ENCODE peak calls at places on chromosomes 7 and 10, in six cellular contexts. B, R, S, T, I and J are unnamed samples.

GRCh38 chr10:31657471-31657844 is 271.2 kb downstream of the ARHGAP12 start:
- DNase-seq in B (no peak), R (no peak), S (no peak), T (no peak), I (no peak), J (no peak)

GRCh38 chr10:20265146-20265545 is 448.9 kb downstream of the PLXDC2 start:
- DNase-seq in B (no peak), R (no peak), S (no peak), T (no peak), I (no peak), J (no peak)

GRCh38 chr10:101559596-101560292 is 28.3 kb downstream of the POLL start:
- DNase-seq in B (no peak), R (peak; percentile 38), S (no peak), T (no peak), I (no peak), J (no peak)

GRCh38 chr7:47946581-47947354 is 1.5 kb downstream of the PKD1L1 start:
- DNase-seq in B (no peak), R (no peak), S (no peak), T (no peak), I (no peak), J (no peak)

GRCh38 chr7:141001122-141001521 is 13.6 kb downstream of the MRPS33 start:
- DNase-seq in B (no peak), R (no peak), S (no peak), T (no peak), I (no peak), J (no peak)

GRCh38 chr10:61786728-61787127 is 114.8 kb upstream of the ARID5B start:
- DNase-seq in B (no peak), R (no peak), S (no peak), T (peak; percentile 34), I (peak; percentile 12), J (no peak)

GRCh38 chr10:78351283-78351682 is 317.6 kb downstream of the RPS24 start:
- DNase-seq in B (no peak), R (no peak), S (no peak), T (no peak), I (no peak), J (no peak)

GRCh38 chr7:85851571-85852193 is 664.8 kb upstream of the SEMA3D start:
- DNase-seq in B (peak; percentile 16), R (peak; percentile 31), S (no peak), T (peak; percentile 10), I (peak; percentile 34), J (no peak)

GRCh38 chr7:81094952-81095351 is 176.1 kb upstream of the SEMA3C start:
- DNase-seq in B (no peak), R (no peak), S (no peak), T (no peak), I (no peak), J (no peak)

GRCh38 chr10:26213157-26213780 is 3.3 kb upstream of the GAD2 start:
- DNase-seq in B (no peak), R (peak; percentile 9), S (no peak), T (no peak), I (no peak), J (no peak)

GRCh38 chr10:11397077-11397476 is 214.4 kb downstream of the USP6NL start:
- DNase-seq in B (no peak), R (no peak), S (no peak), T (no peak), I (no peak), J (no peak)

GRCh38 chr7:46569117-46569433 is 648.0 kb upstream of the IGFBP3 start:
- DNase-seq in B (peak; percentile 3), R (peak; percentile 12), S (no peak), T (no peak), I (no peak), J (no peak)

GRCh38 chr7:108016841-108017775 is 14.1 kb upstream of the LAMB1 start:
- DNase-seq in B (peak; percentile 55), R (peak; percentile 36), S (no peak), T (peak; percentile 40), I (peak; percentile 28), J (no peak)

DNA sequence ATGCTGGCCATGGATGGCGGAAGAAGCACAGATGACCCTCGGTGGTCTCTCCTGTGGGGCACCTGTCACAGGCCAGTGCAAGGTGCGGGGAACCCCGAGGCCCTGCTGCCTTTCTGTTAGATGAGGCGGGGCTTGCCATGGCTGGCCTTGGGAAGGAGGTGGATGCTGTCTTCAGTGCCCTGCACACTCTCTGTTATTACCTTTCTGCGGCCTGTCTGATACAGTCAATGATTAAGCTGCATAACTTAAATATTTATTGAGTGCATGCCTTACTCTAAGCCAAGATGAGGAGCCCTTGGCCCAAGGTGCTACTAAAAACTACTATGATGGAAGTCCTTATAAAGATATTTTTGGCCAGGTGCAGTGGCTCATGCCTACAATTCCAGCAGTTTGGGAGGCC is 36.7 kb upstream of the MNX1 start:
- DNase-seq in B (no peak), R (no peak), S (no peak), T (no peak), I (no peak), J (no peak)
- TF ChIP-seq REST in B (no peak), R (no peak), S (no peak), T (no peak), I (no peak), J (no peak)

DNA sequence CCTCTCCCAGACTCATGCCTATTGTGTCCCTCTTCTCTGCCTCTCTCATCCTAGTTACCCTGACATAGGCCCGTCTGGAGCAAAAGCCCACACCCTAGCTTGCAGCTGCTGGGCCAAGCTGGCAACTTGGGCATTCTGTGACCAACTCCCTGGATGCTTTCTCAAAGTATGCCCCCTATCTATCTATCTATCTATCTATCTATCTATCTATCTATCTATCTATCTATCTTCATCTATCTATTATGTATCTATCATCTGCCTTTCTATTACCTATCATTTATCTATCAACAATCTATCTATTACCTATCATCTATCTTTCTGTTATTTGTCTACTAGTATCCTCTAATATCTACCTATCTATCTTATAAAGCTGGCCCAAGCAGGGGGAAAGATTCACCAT is 45.4 kb upstream of the COL13A1 start:
- DNase-seq in B (no peak), R (no peak), S (no peak), T (no peak), I (no peak), J (no peak)
- TF ChIP-seq REST in B (no peak), R (no peak), S (no peak), T (no peak), I (no peak), J (no peak)

DNA sequence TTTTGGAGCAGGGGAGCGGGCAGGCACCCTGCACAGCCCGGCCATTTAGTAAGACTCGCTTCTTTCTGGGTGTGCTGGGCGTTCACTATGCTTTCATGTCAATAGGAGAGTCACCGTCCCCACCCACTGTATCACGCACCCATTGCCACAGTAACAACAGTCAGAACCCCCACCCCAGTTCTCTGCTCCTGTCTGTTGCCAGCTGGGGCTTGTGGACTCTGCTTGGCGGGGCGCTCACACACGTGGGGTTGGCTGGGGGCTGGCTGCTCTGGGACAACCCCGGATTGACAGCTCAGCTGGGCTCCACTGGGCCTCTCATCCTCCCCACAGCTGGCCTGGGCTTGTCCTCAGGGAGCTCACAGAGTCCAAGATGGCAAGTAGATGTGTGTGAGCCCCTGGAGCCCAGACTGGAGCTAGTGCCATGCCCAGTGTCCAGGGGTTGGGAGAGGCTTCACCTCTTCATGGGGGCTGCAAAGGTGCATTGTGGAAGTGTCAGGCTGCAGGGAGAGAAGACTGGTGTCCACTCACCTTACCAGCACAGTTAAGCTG is 59.6 kb downstream of the GLRX3 start:
- DNase-seq in B (no peak), R (no peak), S (no peak), T (no peak), I (no peak), J (no peak)
- TF ChIP-seq REST in B (no peak), R (no peak), S (no peak), T (no peak), I (no peak), J (no peak)

GRCh38 chr7:158270106-158270775 is 317.4 kb downstream of the PTPRN2 start:
- DNase-seq in B (no peak), R (no peak), S (no peak), T (no peak), I (no peak), J (no peak)

GRCh38 chr7:158272091-158272490 is 315.5 kb downstream of the PTPRN2 start:
- DNase-seq in B (no peak), R (peak; percentile 32), S (no peak), T (no peak), I (no peak), J (no peak)

GRCh38 chr7:158270856-158271413 is 316.7 kb downstream of the PTPRN2 start:
- DNase-seq in B (no peak), R (no peak), S (no peak), T (no peak), I (no peak), J (no peak)

GRCh38 chr7:158272509-158273137 is 315.0 kb downstream of the PTPRN2 start:
- DNase-seq in B (no peak), R (peak; percentile 34), S (no peak), T (no peak), I (no peak), J (no peak)

DNA sequence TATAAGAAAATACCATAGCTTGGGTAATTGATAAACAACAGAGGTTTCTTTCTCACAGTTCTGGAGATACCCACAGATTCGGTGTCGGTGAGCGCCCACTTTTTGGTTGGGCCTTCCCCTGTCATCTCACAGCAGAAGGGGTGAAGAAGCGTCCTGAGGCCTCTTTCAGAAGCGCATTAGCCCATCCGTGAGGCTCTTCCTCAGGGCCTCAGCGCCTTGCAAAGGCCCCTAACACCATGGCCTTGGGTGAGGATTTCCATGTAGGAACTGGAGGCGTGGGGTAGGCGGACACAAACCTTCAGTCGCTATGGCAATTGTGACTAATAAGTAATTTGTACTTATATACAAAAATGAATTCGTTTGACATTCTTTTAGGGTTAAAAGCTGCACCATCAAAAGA is 316.0 kb downstream of the PTPRN2 start:
- DNase-seq in B (no peak), R (peak; percentile 18), S (no peak), T (no peak), I (no peak), J (no peak)
- TF ChIP-seq REST in B (no peak), R (no peak), S (no peak), T (no peak), I (no peak), J (no peak)

DNA sequence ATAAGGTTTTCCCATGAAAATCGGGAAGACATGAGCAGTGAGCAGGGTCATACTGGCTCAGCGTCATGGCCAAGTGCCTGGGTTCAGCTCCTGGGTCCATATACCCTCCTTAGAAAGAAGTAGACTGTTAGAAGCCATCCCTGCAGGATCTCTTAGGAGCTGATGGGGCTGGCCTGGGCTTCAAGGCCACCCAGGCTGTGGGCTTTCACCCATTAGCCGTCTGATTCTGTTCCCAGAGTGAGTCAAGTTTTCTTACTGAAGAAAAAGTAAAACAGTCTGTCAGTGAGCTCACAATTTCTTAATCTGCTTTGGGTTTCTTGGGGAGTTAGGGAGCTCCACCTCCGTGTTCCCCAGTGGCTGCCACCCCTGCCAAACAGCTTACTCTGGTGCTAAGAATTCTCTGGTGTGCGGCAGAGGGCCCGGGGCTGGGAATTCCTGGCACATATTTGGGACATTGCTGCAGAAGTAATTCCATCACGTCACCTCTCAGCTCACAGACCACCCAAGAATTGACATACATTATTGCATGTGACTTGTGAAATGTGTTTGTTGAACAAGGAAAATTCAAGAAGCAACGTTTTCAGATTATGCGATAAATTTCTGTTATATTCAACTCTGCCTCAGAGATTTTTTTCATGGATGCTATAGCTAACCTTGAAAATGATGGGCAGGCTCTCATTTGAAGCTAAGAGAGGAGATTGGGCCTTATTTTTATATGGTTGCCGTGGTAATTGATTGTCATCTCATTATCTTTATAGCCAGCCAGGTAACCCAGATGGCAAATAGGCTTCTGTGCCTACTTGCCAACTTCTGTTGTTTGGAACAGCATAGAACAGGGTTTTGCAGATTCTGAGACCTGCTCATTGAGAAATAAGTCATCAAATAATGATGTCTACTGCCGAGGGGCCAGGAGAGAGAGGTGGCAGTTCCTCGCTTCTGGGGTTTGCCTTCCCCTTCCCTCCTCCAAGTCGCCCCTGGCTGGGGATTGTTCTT is 166.4 kb downstream of the CHN2 start:
- DNase-seq in B (no peak), R (no peak), S (no peak), T (no peak), I (no peak), J (no peak)
- TF ChIP-seq REST in B (no peak), R (no peak), S (no peak), T (no peak), I (no peak), J (no peak)

GRCh38 chr7:98286093-98286525 is 4.6 kb downstream of the BRI3 start:
- DNase-seq in B (peak; percentile 30), R (peak; percentile 33), S (no peak), T (no peak), I (peak; percentile 68), J (no peak)
- TF ChIP-seq REST in B (no peak), R (no peak), S (no peak), T (no peak), I (no peak), J (no peak)